ENCODE peak calls at places on chromosomes 16 and 17, in five cellular contexts. K, W, F, Y and X are unnamed samples.
A peak's percentile ranks its signal among the peaks of the same experiment; 100 is the strongest.

GRCh38 chr17:17900615-17901520 is 64.1 kb upstream of the SREBF1 start:
- DNase-seq in F (peak; percentile 99), K (peak; percentile 97), Y (peak; percentile 93), W (peak; percentile 96), X (peak; percentile 73)

GRCh38 chr17:9271989-9272388 is 250.7 kb downstream of the NTN1 start:
- DNase-seq in F (no peak), W (no peak), K (no peak), Y (no peak), X (no peak)

GRCh38 chr17:78523939-78524655 is 53.1 kb downstream of the DNAH17 start:
- DNase-seq in Y (no peak), F (no peak), K (no peak), W (no peak), X (no peak)

GRCh38 chr17:61487668-61488595 is 35.7 kb downstream of the TBX4 start:
- DNase-seq in W (no peak), F (no peak), Y (no peak), K (no peak), X (no peak)

GRCh38 chr16:85523602-85524364 is 89.3 kb upstream of the GSE1 start:
- DNase-seq in K (peak; percentile 34), Y (peak; percentile 82), W (peak; percentile 32), F (peak; percentile 8), X (peak; percentile 72)

GRCh38 chr16:8812162-8812843 is 14.7 kb downstream of the PMM2 start:
- DNase-seq in F (no peak), Y (no peak), W (no peak), K (no peak), X (no peak)

GRCh38 chr17:80455784-80456183 is 20.6 kb downstream of the NPTX1 start:
- DNase-seq in K (no peak), Y (no peak), F (peak; percentile 29), W (no peak), X (no peak)

GRCh38 chr16:28592511-28592910 is 4.3 kb downstream of the SULT1A2 start:
- DNase-seq in Y (no peak), F (no peak), K (no peak), W (no peak), X (no peak)

GRCh38 chr16:35573407-35573806 is 2114.0 kb downstream of the TP53TG3F start:
- DNase-seq in W (no peak), Y (no peak), F (no peak), K (no peak), X (no peak)

GRCh38 chr16:70696952-70697600 is 11.2 kb upstream of the MTSS2 start:
- DNase-seq in W (no peak), K (no peak), Y (peak; percentile 87), F (peak; percentile 88), X (no peak)

GRCh38 chr17:17679748-17680147 is 1.5 kb upstream of the RAI1 start:
- DNase-seq in W (no peak), Y (no peak), K (no peak), F (no peak), X (no peak)

GRCh38 chr17:64387545-64388171 is 3.0 kb downstream of the PECAM1 start:
- DNase-seq in Y (peak; percentile 48), F (no peak), K (no peak), W (no peak), X (peak; percentile 37)

GRCh38 chr17:82483836-82484235 is 25.3 kb downstream of the NARF start:
- DNase-seq in Y (no peak), K (no peak), F (no peak), W (no peak), X (no peak)

GRCh38 chr17:40672654-40673053 is 7.7 kb upstream of the KRT222 start:
- DNase-seq in K (no peak), F (no peak), W (no peak), Y (no peak), X (no peak)

GRCh38 chr17:12107905-12108304 is 87.2 kb downstream of the MAP2K4 start:
- DNase-seq in W (peak; percentile 17), Y (no peak), F (peak; percentile 5), K (peak; percentile 30), X (no peak)

GRCh38 chr17:63689479-63689878 is 10.4 kb downstream of the LIMD2 start:
- DNase-seq in K (no peak), Y (no peak), W (no peak), F (no peak), X (no peak)

GRCh38 chr16:89565506-89566372 is 5.3 kb downstream of the RPL13 start:
- DNase-seq in Y (no peak), W (peak; percentile 60), K (peak; percentile 41), F (peak; percentile 63), X (peak; percentile 58)

GRCh38 chr17:1764274-1764673 is 2.4 kb downstream of the SERPINF1 start:
- DNase-seq in Y (peak; percentile 90), F (peak; percentile 50), W (peak; percentile 84), K (peak; percentile 96), X (peak; percentile 66)

GRCh38 chr16:57775661-57776469 is 26.4 kb downstream of the KIFC3 start:
- DNase-seq in F (no peak), Y (no peak), K (no peak), W (no peak), X (no peak)